ENCODE peak calls at places on chromosomes 4 and X, in eight cellular contexts. Z is left ventricle myocardium inferior, D is ovary, E is IMR-90, A is cardiac muscle cell, F is stomach, O is astrocyte, K is SK-N-SH. J is an unnamed sample.

GRCh38 chrX:72027024-72027913 is 104.4 kb downstream of the RTL5 start:
- DNase-seq in Z (no peak), D (no peak), E (no peak), A (no peak), F (no peak), O (no peak), K (no peak), J (no peak)

GRCh38 chr4:100450449-100450848 is 67.4 kb downstream of the EMCN start:
- DNase-seq in Z (no peak), D (no peak), E (peak; percentile 10), A (no peak), F (no peak), O (peak; percentile 18), K (no peak), J (no peak)

GRCh38 chr4:112426416-112426815 is 89.6 kb downstream of the NEUROG2 start:
- DNase-seq in Z (no peak), D (no peak), E (no peak), A (no peak), F (no peak), O (no peak), K (no peak), J (no peak)

GRCh38 chr4:41146716-41147506 is 67.4 kb downstream of the APBB2 start:
- DNase-seq in Z (no peak), D (no peak), E (peak; percentile 54), A (peak; percentile 46), F (peak; percentile 53), O (peak; percentile 76), K (no peak), J (peak; percentile 81)

GRCh38 chr4:61994036-61994435 is 793.9 kb downstream of the ADGRL3 start:
- DNase-seq in Z (no peak), D (no peak), E (peak; percentile 5), A (peak; percentile 23), F (no peak), O (peak; percentile 72), K (no peak), J (no peak)

GRCh38 chr4:109665783-109666455 is 37.3 kb downstream of the CASP6 start:
- DNase-seq in Z (no peak), D (no peak), E (no peak), A (no peak), F (no peak), O (peak; percentile 4), K (no peak), J (no peak)

GRCh38 chr4:82789377-82789776 is 9.2 kb downstream of the SCD5 start:
- DNase-seq in Z (no peak), D (no peak), E (no peak), A (no peak), F (no peak), O (peak; percentile 12), K (no peak), J (no peak)

GRCh38 chr4:54607521-54607920 is 50.2 kb upstream of the KIT start:
- DNase-seq in Z (no peak), D (no peak), E (no peak), A (no peak), F (no peak), O (no peak), K (no peak), J (no peak)

GRCh38 chr4:36753048-36753447 is 471.6 kb downstream of the DTHD1 start:
- DNase-seq in Z (no peak), D (no peak), E (no peak), A (no peak), F (no peak), O (no peak), K (no peak), J (no peak)

GRCh38 chr4:72975488-72975784 is 94.1 kb downstream of the COX18 start:
- DNase-seq in Z (no peak), D (no peak), E (peak; percentile 44), A (peak; percentile 42), F (no peak), O (peak; percentile 58), K (no peak), J (no peak)

GRCh38 chrX:148495156-148495555 is 5.3 kb upstream of the AFF2 start:
- DNase-seq in Z (no peak), D (no peak), E (no peak), A (no peak), F (no peak), O (no peak), K (no peak), J (no peak)

GRCh38 chrX:97096385-97096784 is 212.7 kb downstream of the RPA4 start:
- DNase-seq in Z (no peak), D (no peak), E (no peak), A (peak; percentile 0), F (no peak), O (no peak), K (no peak), J (no peak)

GRCh38 chr4:147760176-147760575 is 28.3 kb downstream of the ARHGAP10 start:
- DNase-seq in Z (no peak), D (no peak), E (no peak), A (no peak), F (peak; percentile 60), O (no peak), K (no peak), J (no peak)

GRCh38 chr4:168881754-168882153 is 128.3 kb downstream of the CBR4 start:
- DNase-seq in Z (no peak), D (no peak), E (no peak), A (no peak), F (no peak), O (no peak), K (no peak), J (no peak)

GRCh38 chrX:102339312-102340298 is 92.6 kb downstream of the NXF2 start:
- DNase-seq in Z (no peak), D (no peak), E (no peak), A (no peak), F (no peak), O (no peak), K (no peak), J (peak; percentile 38)

GRCh38 chr4:6257243-6258025 is 12.2 kb upstream of the WFS1 start:
- DNase-seq in Z (no peak), D (no peak), E (no peak), A (no peak), F (no peak), O (peak; percentile 12), K (no peak), J (peak; percentile 71)

GRCh38 chr4:169716677-169717076 is 41.1 kb downstream of the HPF1 start:
- DNase-seq in Z (no peak), D (no peak), E (peak; percentile 44), A (no peak), F (no peak), O (peak; percentile 46), K (no peak), J (no peak)

GRCh38 chrX:37684918-37685317 is 673 bp upstream of the XK start:
- DNase-seq in Z (no peak), D (no peak), E (no peak), A (no peak), F (no peak), O (no peak), K (no peak), J (no peak)

GRCh38 chrX:37685452-37686347 is at the start of gene XK:
- DNase-seq in Z (peak; percentile 33), D (peak; percentile 35), E (no peak), A (peak; percentile 25), F (peak; percentile 65), O (peak; percentile 6), K (peak; percentile 57), J (peak; percentile 84)

GRCh38 chrX:37684426-37684825 is 1.2 kb upstream of the XK start:
- DNase-seq in Z (no peak), D (no peak), E (no peak), A (no peak), F (no peak), O (no peak), K (no peak), J (no peak)

GRCh38 chrX:37686348-37686736 is 751 bp downstream of the XK start:
- DNase-seq in Z (no peak), D (no peak), E (no peak), A (no peak), F (no peak), O (no peak), K (no peak), J (no peak)

GRCh38 chrX:37686979-37687378 is 1.4 kb downstream of the XK start:
- DNase-seq in Z (no peak), D (no peak), E (no peak), A (no peak), F (no peak), O (no peak), K (no peak), J (no peak)
- H3K4me3 ChIP-seq in Z (peak overlapping the region; percentile 66), D (no peak overlapping the region), E (no peak overlapping the region), A (no peak overlapping the region), F (no peak overlapping the region), O (no peak overlapping the region), K (no peak overlapping the region), J (no peak overlapping the region)

GRCh38 chrX:118698516-118699247 is 28.7 kb upstream of the IL13RA1 start:
- DNase-seq in Z (no peak), D (no peak), E (peak; percentile 36), A (no peak), F (no peak), O (no peak), K (no peak), J (no peak)
- H3K27ac ChIP-seq in Z (no peak overlapping the region), D (no peak overlapping the region), E (no peak overlapping the region), A (no peak overlapping the region), F (no peak overlapping the region), O (no peak overlapping the region), K (no peak overlapping the region), J (no peak overlapping the region)

GRCh38 chrX:136259543-136259942 is 8.3 kb upstream of the MAP7D3 start:
- DNase-seq in Z (no peak), D (peak; percentile 39), E (peak; percentile 68), A (peak; percentile 79), F (no peak), O (peak; percentile 76), K (no peak), J (no peak)
- H3K4me1 ChIP-seq in Z (peaks cover 20% of the 10 kb centered on the region), D (peaks cover 7% of the 10 kb centered on the region), E (peaks cover 14% of the 10 kb centered on the region), A (no peaks in the 10 kb centered on the region), F (no peaks in the 10 kb centered on the region), O (peaks cover 24% of the 10 kb centered on the region), K (peaks cover 4% of the 10 kb centered on the region), J (no peaks in the 10 kb centered on the region)

GRCh38 chr4:76751612-76752343 is 146.2 kb downstream of the SOWAHB start:
- DNase-seq in Z (no peak), D (no peak), E (no peak), A (no peak), F (no peak), O (no peak), K (no peak), J (no peak)

GRCh38 chr4:76752911-76753494 is 144.9 kb downstream of the SOWAHB start:
- DNase-seq in Z (no peak), D (no peak), E (peak; percentile 100), A (peak; percentile 93), F (no peak), O (peak; percentile 99), K (peak; percentile 60), J (peak; percentile 65)

GRCh38 chr4:76754439-76754838 is 143.5 kb downstream of the SOWAHB start:
- DNase-seq in Z (no peak), D (no peak), E (no peak), A (no peak), F (no peak), O (no peak), K (no peak), J (no peak)

GRCh38 chr4:76755756-76756155 is 142.2 kb downstream of the SOWAHB start:
- DNase-seq in Z (no peak), D (no peak), E (no peak), A (no peak), F (no peak), O (peak; percentile 51), K (no peak), J (no peak)

DNA sequence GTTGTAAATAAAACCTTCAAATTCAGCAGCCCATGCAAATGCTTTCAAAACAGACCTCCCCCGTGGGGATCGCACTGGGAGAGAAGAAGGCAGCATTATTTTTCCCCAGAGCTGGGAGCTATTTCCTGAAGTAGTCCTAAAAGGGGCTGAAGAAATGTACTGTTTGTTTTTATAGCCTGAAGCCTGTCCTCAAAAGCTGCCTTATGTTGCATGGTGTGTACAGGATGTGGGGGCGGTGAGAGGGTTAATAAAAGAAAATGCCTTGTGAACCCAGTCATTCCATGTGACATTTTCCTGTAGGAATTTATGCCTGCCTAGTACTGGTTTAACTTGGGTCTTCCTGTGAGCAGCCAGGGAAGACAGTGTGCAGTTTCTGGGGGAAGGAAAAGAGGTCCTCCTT is 144.1 kb downstream of the SOWAHB start:
- DNase-seq in Z (no peak), D (no peak), E (peak; percentile 98), A (peak; percentile 86), F (no peak), O (peak; percentile 95), K (no peak), J (no peak)
- H3K4me3 ChIP-seq in Z (peak overlapping the region; percentile 40), D (no peak overlapping the region), E (no peak overlapping the region), A (no peak overlapping the region), F (no peak overlapping the region), O (peak overlapping the region; percentile 47), K (no peak overlapping the region), J (no peak overlapping the region)